ENCODE peak calls at places on chromosomes 5 and 9, in seven cellular contexts. B is H9, D is IMR-90, P is SK-N-SH, R is progenitor cell of endocrine pancreas, Z is AG04450, S is stomach. L is an unnamed sample.

GRCh38 chr9:13266172-13266571 is 13.3 kb downstream of the MPDZ start:
- DNase-seq in Z (no peak), D (peak; percentile 61), B (no peak), P (no peak), S (no peak), R (no peak), L (no peak)

GRCh38 chr5:74341221-74341620 is 299.3 kb downstream of the ENC1 start:
- DNase-seq in R (no peak), B (no peak), P (no peak), D (no peak), S (no peak), Z (no peak), L (no peak)

GRCh38 chr9:135702002-135702721 is at the start of gene KCNT1:
- DNase-seq in D (peak; percentile 13), B (peak; percentile 76), R (peak; percentile 84), S (peak; percentile 46), Z (no peak), P (peak; percentile 99), L (peak; percentile 89)

GRCh38 chr9:88559661-88560060 is 24.7 kb downstream of the NXNL2 start:
- DNase-seq in R (no peak), P (no peak), S (no peak), D (peak; percentile 57), Z (no peak), B (no peak), L (no peak)

GRCh38 chr9:111926421-111926875 is 29.8 kb downstream of the UGCG start:
- DNase-seq in R (no peak), Z (no peak), B (no peak), D (peak; percentile 70), P (no peak), S (no peak), L (no peak)

GRCh38 chr5:84130006-84130580 is 254.6 kb downstream of the EDIL3 start:
- DNase-seq in Z (no peak), D (no peak), R (no peak), B (no peak), P (no peak), S (no peak), L (no peak)

GRCh38 chr9:13380903-13381302 is 101.4 kb upstream of the MPDZ start:
- DNase-seq in R (no peak), B (no peak), S (no peak), D (no peak), P (no peak), Z (no peak), L (no peak)

GRCh38 chr5:52725065-52725746 is 62.5 kb upstream of the ITGA1 start:
- DNase-seq in D (peak; percentile 12), R (no peak), S (peak; percentile 33), Z (no peak), B (no peak), P (no peak), L (no peak)

GRCh38 chr5:150152636-150153462 is 2.8 kb downstream of the PDGFRB start:
- DNase-seq in Z (no peak), B (no peak), S (no peak), P (peak; percentile 86), R (no peak), D (peak; percentile 78), L (no peak)

GRCh38 chr9:84781431-84781830 is 111.9 kb downstream of the NTRK2 start:
- DNase-seq in B (no peak), D (no peak), P (peak; percentile 15), Z (no peak), S (no peak), R (no peak), L (no peak)

GRCh38 chr9:114396558-114397218 is 8.9 kb upstream of the AKNA start:
- DNase-seq in B (no peak), Z (peak; percentile 75), D (peak; percentile 86), S (no peak), R (no peak), P (no peak), L (peak; percentile 90)

GRCh38 chr9:133619791-133620190 is 10.6 kb upstream of the FAM163B start:
- DNase-seq in S (no peak), R (no peak), D (no peak), P (no peak), B (no peak), Z (no peak), L (no peak)

GRCh38 chr5:67293177-67293576 is 96.6 kb upstream of the CD180 start:
- DNase-seq in D (no peak), P (no peak), S (no peak), Z (no peak), R (no peak), B (no peak), L (no peak)

GRCh38 chr9:2267171-2267740 is 252.1 kb downstream of the SMARCA2 start:
- DNase-seq in B (no peak), R (no peak), S (no peak), P (no peak), Z (no peak), D (no peak), L (no peak)

GRCh38 chr9:138022121-138022741 is 144.6 kb downstream of the CACNA1B start:
- DNase-seq in Z (no peak), B (peak; percentile 92), S (peak; percentile 23), R (no peak), D (no peak), P (peak; percentile 22), L (peak; percentile 80)
- TF ChIP-seq CTCF in Z (no peak), B (peak; percentile 83), S (no peak), R (peak; percentile 61), D (no peak), P (no peak), L (peak; percentile 36)

DNA sequence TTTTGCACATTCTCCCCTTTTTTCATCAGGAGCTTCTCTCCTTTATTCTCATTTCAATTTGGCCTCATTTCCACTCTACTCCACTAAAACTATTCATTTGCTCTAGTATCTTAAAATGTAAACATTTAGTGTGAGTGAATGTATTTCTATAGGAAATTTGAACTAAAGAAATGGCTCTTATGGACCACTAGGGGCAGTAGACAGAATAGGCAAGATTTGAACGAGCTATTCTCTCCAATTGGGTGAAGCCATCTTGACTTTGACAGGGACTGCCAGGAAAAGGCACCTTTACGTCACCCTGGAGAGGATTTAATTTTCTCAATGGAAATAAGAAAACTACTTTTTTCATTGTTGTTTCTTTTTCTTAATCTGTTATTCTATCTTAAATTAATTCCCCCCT is 666.3 kb downstream of the DNAH5 start:
- DNase-seq in P (peak; percentile 4), S (no peak), B (no peak), Z (no peak), R (no peak), D (no peak), L (no peak)
- TF ChIP-seq CTCF in P (peak; percentile 68), S (no peak), B (peak; percentile 61), Z (peak; percentile 14), R (peak; percentile 43), D (no peak), L (no peak)

DNA sequence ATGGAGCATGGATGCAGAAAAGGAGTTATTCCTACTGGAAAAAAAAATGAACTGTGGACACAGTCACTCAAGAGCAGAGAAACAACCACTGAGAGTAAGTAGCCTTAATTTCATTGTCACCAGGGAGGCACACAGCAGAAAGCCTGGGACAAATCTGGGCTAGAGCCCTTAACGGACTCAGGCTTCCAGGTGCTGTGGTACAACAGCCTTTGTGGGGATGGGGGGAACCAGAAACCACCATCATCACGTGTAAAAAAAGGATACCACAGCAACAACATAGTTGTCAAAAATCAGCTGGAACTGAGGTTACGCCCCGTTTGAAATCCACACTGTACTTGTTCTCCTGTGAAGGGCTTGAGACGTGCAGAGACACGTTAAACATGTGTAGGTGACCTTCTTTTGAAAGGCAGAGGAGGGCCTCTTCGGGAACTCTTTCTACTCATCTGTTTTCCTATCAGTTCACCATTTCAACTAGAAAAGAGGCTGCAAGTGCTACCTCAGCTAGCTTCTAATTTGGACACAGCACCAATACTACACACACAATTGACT is 16.6 kb upstream of the PLPP1 start:
- DNase-seq in D (no peak), P (no peak), R (no peak), Z (no peak), B (no peak), S (no peak), L (no peak)
- TF ChIP-seq CTCF in D (no peak), P (no peak), R (no peak), Z (no peak), B (no peak), S (no peak), L (no peak)

GRCh38 chr5:68479524-68479923 is 264.0 kb downstream of the PIK3R1 start:
- DNase-seq in D (peak; percentile 6), S (no peak), R (no peak), B (no peak), P (no peak), Z (no peak), L (no peak)

GRCh38 chr5:68475476-68475875 is 259.9 kb downstream of the PIK3R1 start:
- DNase-seq in D (no peak), B (no peak), P (no peak), R (no peak), Z (no peak), S (no peak), L (no peak)

GRCh38 chr5:68478306-68479091 is 262.9 kb downstream of the PIK3R1 start:
- DNase-seq in D (peak; percentile 28), R (no peak), B (no peak), S (no peak), P (no peak), Z (no peak), L (no peak)

GRCh38 chr5:68480385-68480940 is 264.9 kb downstream of the PIK3R1 start:
- DNase-seq in R (no peak), D (no peak), P (no peak), Z (no peak), B (no peak), S (no peak), L (no peak)

DNA sequence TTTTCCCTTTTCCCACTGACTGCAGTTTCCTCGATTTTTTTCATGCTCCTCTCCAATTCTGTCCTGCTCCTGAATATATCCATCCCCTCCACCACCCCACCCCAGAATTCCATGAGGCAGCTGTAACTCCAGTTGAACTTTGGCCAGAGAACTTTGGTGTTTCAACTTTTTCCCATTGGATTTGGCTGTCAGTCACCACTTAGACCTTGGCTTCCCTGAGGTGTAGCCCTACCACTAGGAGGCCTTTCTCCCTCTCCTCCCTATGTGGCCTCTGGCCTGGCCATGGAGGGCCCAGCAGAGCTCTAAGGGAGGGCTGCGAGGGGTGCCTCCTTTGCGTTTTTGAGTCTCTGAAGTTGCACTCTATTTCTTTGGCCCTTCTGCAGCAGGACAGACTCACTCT is 261.3 kb downstream of the PIK3R1 start:
- DNase-seq in S (no peak), Z (no peak), R (no peak), B (peak; percentile 41), D (no peak), P (no peak), L (no peak)
- TF ChIP-seq CTCF in S (no peak), Z (peak; percentile 5), R (peak; percentile 11), B (peak; percentile 58), D (no peak), P (peak; percentile 12), L (no peak)

GRCh38 chr5:140828402-140828737 is 610 bp downstream of the PCDHA6 start:
- DNase-seq in D (no peak), B (no peak), S (no peak), Z (no peak), P (no peak), R (no peak), L (no peak)
- TF ChIP-seq CTCF in D (no peak), B (peak; percentile 44), S (no peak), Z (no peak), P (no peak), R (peak; percentile 37), L (peak; percentile 52)

GRCh38 chr9:93256878-93257807 is 73.2 kb downstream of the WNK2 start:
- DNase-seq in B (peak; percentile 21), P (peak; percentile 27), R (no peak), D (no peak), S (peak; percentile 23), Z (no peak), L (peak; percentile 82)
- TF ChIP-seq CTCF in B (no peak), P (no peak), R (no peak), D (no peak), S (no peak), Z (no peak), L (no peak)

L was measured in osteocyte.